ENCODE peak calls at places on chromosomes 11 and 22, in ten cellular contexts. One of them, this sample, is unnamed.

GRCh38 chr22:50167689-50168489 is 2.6 kb upstream of the PANX2 start:
- DNase-seq in tibial nerve: no peak
- DNase-seq in DND-41: no peak
- DNase-seq in gastrocnemius medialis: no peak
- DNase-seq in CD8-positive, alpha-beta T cell: no peak
- DNase-seq in hepatocyte: no peak
- DNase-seq in CD8-positive, alpha-beta memory T cell: no peak
- DNase-seq in HCT116: no peak
- DNase-seq in aorta: peak
- DNase-seq in GM23248: no peak
- DNase-seq in this sample: no peak

GRCh38 chr22:30234786-30235470 is 11.6 kb downstream of the LIF start:
- DNase-seq in tibial nerve: no peak
- DNase-seq in DND-41: no peak
- DNase-seq in gastrocnemius medialis: no peak
- DNase-seq in CD8-positive, alpha-beta T cell: no peak
- DNase-seq in hepatocyte: peak
- DNase-seq in CD8-positive, alpha-beta memory T cell: no peak
- DNase-seq in HCT116: no peak
- DNase-seq in aorta: no peak
- DNase-seq in GM23248: no peak
- DNase-seq in this sample: no peak

GRCh38 chr22:37809672-37810333 is 2.1 kb downstream of the GCAT start:
- DNase-seq in tibial nerve: no peak
- DNase-seq in DND-41: no peak
- DNase-seq in gastrocnemius medialis: no peak
- DNase-seq in CD8-positive, alpha-beta T cell: no peak
- DNase-seq in hepatocyte: no peak
- DNase-seq in CD8-positive, alpha-beta memory T cell: no peak
- DNase-seq in HCT116: no peak
- DNase-seq in aorta: no peak
- DNase-seq in GM23248: no peak
- DNase-seq in this sample: no peak

GRCh38 chr11:693887-694562 is 997 bp downstream of the DEAF1 start:
- DNase-seq in tibial nerve: no peak
- DNase-seq in DND-41: no peak
- DNase-seq in gastrocnemius medialis: no peak
- DNase-seq in CD8-positive, alpha-beta T cell: no peak
- DNase-seq in hepatocyte: no peak
- DNase-seq in CD8-positive, alpha-beta memory T cell: no peak
- DNase-seq in HCT116: no peak
- DNase-seq in aorta: no peak
- DNase-seq in GM23248: no peak
- DNase-seq in this sample: no peak

GRCh38 chr11:122107045-122107444 is 9.0 kb downstream of the BLID start:
- DNase-seq in tibial nerve: no peak
- DNase-seq in DND-41: no peak
- DNase-seq in gastrocnemius medialis: no peak
- DNase-seq in CD8-positive, alpha-beta T cell: no peak
- DNase-seq in hepatocyte: no peak
- DNase-seq in CD8-positive, alpha-beta memory T cell: no peak
- DNase-seq in HCT116: no peak
- DNase-seq in aorta: no peak
- DNase-seq in GM23248: no peak
- DNase-seq in this sample: no peak

GRCh38 chr11:415640-416041 is 842 bp upstream of the SIGIRR start:
- DNase-seq in tibial nerve: no peak
- DNase-seq in DND-41: no peak
- DNase-seq in gastrocnemius medialis: no peak
- DNase-seq in CD8-positive, alpha-beta T cell: peak
- DNase-seq in hepatocyte: no peak
- DNase-seq in CD8-positive, alpha-beta memory T cell: no peak
- DNase-seq in HCT116: no peak
- DNase-seq in aorta: peak
- DNase-seq in GM23248: no peak
- DNase-seq in this sample: no peak

GRCh38 chr11:104968856-104969776 is 742 bp upstream of the CASP4 start:
- DNase-seq in tibial nerve: no peak
- DNase-seq in DND-41: peak
- DNase-seq in gastrocnemius medialis: peak
- DNase-seq in CD8-positive, alpha-beta T cell: no peak
- DNase-seq in hepatocyte: peak
- DNase-seq in CD8-positive, alpha-beta memory T cell: no peak
- DNase-seq in HCT116: no peak
- DNase-seq in aorta: peak
- DNase-seq in GM23248: peak
- DNase-seq in this sample: no peak

GRCh38 chr11:108278546-108278945 is 55.7 kb downstream of the ATM start:
- DNase-seq in tibial nerve: no peak
- DNase-seq in DND-41: no peak
- DNase-seq in gastrocnemius medialis: no peak
- DNase-seq in CD8-positive, alpha-beta T cell: no peak
- DNase-seq in hepatocyte: no peak
- DNase-seq in CD8-positive, alpha-beta memory T cell: no peak
- DNase-seq in HCT116: no peak
- DNase-seq in aorta: no peak
- DNase-seq in GM23248: no peak
- DNase-seq in this sample: no peak

GRCh38 chr11:101583180-101584128 is at the start of gene TRPC6:
- DNase-seq in tibial nerve: no peak
- DNase-seq in DND-41: no peak
- DNase-seq in gastrocnemius medialis: no peak
- DNase-seq in CD8-positive, alpha-beta T cell: no peak
- DNase-seq in hepatocyte: peak
- DNase-seq in CD8-positive, alpha-beta memory T cell: no peak
- DNase-seq in HCT116: no peak
- DNase-seq in aorta: peak
- DNase-seq in GM23248: peak
- DNase-seq in this sample: no peak

GRCh38 chr11:363948-364761 is 5.1 kb upstream of the B4GALNT4 start:
- DNase-seq in tibial nerve: no peak
- DNase-seq in DND-41: peak
- DNase-seq in gastrocnemius medialis: no peak
- DNase-seq in CD8-positive, alpha-beta T cell: peak
- DNase-seq in hepatocyte: peak
- DNase-seq in CD8-positive, alpha-beta memory T cell: peak
- DNase-seq in HCT116: peak
- DNase-seq in aorta: no peak
- DNase-seq in GM23248: peak
- DNase-seq in this sample: no peak

GRCh38 chr11:123773959-123774358 is 19.6 kb upstream of the OR6X1 start:
- DNase-seq in tibial nerve: no peak
- DNase-seq in DND-41: no peak
- DNase-seq in gastrocnemius medialis: no peak
- DNase-seq in CD8-positive, alpha-beta T cell: no peak
- DNase-seq in hepatocyte: no peak
- DNase-seq in CD8-positive, alpha-beta memory T cell: no peak
- DNase-seq in HCT116: no peak
- DNase-seq in aorta: no peak
- DNase-seq in GM23248: no peak
- DNase-seq in this sample: no peak

GRCh38 chr11:12091957-12092558 is 18.3 kb upstream of the MICAL2 start:
- DNase-seq in tibial nerve: no peak
- DNase-seq in DND-41: no peak
- DNase-seq in gastrocnemius medialis: no peak
- DNase-seq in CD8-positive, alpha-beta T cell: no peak
- DNase-seq in hepatocyte: peak
- DNase-seq in CD8-positive, alpha-beta memory T cell: no peak
- DNase-seq in HCT116: no peak
- DNase-seq in aorta: peak
- DNase-seq in GM23248: no peak
- DNase-seq in this sample: no peak

GRCh38 chr11:12090061-12090572 is 20.3 kb upstream of the MICAL2 start:
- DNase-seq in tibial nerve: no peak
- DNase-seq in DND-41: peak
- DNase-seq in gastrocnemius medialis: no peak
- DNase-seq in CD8-positive, alpha-beta T cell: no peak
- DNase-seq in hepatocyte: no peak
- DNase-seq in CD8-positive, alpha-beta memory T cell: no peak
- DNase-seq in HCT116: peak
- DNase-seq in aorta: no peak
- DNase-seq in GM23248: peak
- DNase-seq in this sample: no peak

GRCh38 chr11:12090761-12091261 is 19.6 kb upstream of the MICAL2 start:
- DNase-seq in tibial nerve: no peak
- DNase-seq in DND-41: no peak
- DNase-seq in gastrocnemius medialis: no peak
- DNase-seq in CD8-positive, alpha-beta T cell: no peak
- DNase-seq in hepatocyte: peak
- DNase-seq in CD8-positive, alpha-beta memory T cell: no peak
- DNase-seq in HCT116: peak
- DNase-seq in aorta: no peak
- DNase-seq in GM23248: no peak
- DNase-seq in this sample: no peak

GRCh38 chr11:12094872-12095800 is 15.3 kb upstream of the MICAL2 start:
- DNase-seq in tibial nerve: no peak
- DNase-seq in DND-41: no peak
- DNase-seq in gastrocnemius medialis: no peak
- DNase-seq in CD8-positive, alpha-beta T cell: no peak
- DNase-seq in hepatocyte: no peak
- DNase-seq in CD8-positive, alpha-beta memory T cell: no peak
- DNase-seq in HCT116: no peak
- DNase-seq in aorta: peak
- DNase-seq in GM23248: no peak
- DNase-seq in this sample: no peak

DNA sequence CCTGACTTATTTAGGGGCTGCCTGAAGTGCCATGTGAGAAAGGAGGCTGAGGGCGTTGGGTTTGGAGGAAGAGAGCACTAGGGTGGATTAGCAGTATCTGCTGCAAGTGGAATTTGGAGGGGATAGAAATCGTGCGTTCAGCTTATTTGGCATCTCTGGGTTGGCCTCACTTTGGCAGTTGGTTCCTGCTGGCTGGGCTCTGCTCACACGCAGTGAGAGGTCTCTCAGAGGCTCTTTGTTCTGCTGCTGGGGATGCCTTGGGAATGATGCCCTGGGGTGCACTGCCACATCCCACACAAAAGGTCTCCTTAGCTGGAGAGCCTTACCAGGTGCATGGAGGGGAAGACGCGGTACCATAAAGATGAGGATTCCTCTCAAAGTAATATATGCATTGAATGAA is 17.7 kb upstream of the MICAL2 start:
- DNase-seq in tibial nerve: no peak
- DNase-seq in DND-41: no peak
- DNase-seq in gastrocnemius medialis: no peak
- DNase-seq in CD8-positive, alpha-beta T cell: no peak
- DNase-seq in hepatocyte: no peak
- DNase-seq in CD8-positive, alpha-beta memory T cell: no peak
- DNase-seq in HCT116: no peak
- DNase-seq in aorta: peak
- DNase-seq in GM23248: no peak
- DNase-seq in this sample: no peak
- H3K27ac ChIP-seq in tibial nerve: no peak
- H3K27ac ChIP-seq in DND-41: no peak
- H3K27ac ChIP-seq in gastrocnemius medialis: no peak
- H3K27ac ChIP-seq in CD8-positive, alpha-beta T cell: no peak
- H3K27ac ChIP-seq in hepatocyte: peak
- H3K27ac ChIP-seq in CD8-positive, alpha-beta memory T cell: no peak
- H3K27ac ChIP-seq in HCT116: no peak
- H3K27ac ChIP-seq in aorta: peak
- H3K27ac ChIP-seq in GM23248: no peak
- H3K27ac ChIP-seq in this sample: no peak

GRCh38 chr22:38850399-38850798 is 6.6 kb upstream of the NPTXR start:
- DNase-seq in tibial nerve: no peak
- DNase-seq in DND-41: no peak
- DNase-seq in gastrocnemius medialis: no peak
- DNase-seq in CD8-positive, alpha-beta T cell: no peak
- DNase-seq in hepatocyte: no peak
- DNase-seq in CD8-positive, alpha-beta memory T cell: no peak
- DNase-seq in HCT116: no peak
- DNase-seq in aorta: no peak
- DNase-seq in GM23248: no peak
- DNase-seq in this sample: no peak
- H3K27ac ChIP-seq in tibial nerve: no peak
- H3K27ac ChIP-seq in DND-41: no peak
- H3K27ac ChIP-seq in gastrocnemius medialis: no peak
- H3K27ac ChIP-seq in CD8-positive, alpha-beta T cell: no peak
- H3K27ac ChIP-seq in hepatocyte: no peak
- H3K27ac ChIP-seq in CD8-positive, alpha-beta memory T cell: no peak
- H3K27ac ChIP-seq in HCT116: no peak
- H3K27ac ChIP-seq in aorta: no peak
- H3K27ac ChIP-seq in GM23248: no peak
- H3K27ac ChIP-seq in this sample: no peak

GRCh38 chr11:43920598-43921419 is 21.6 kb upstream of the C11orf96 start:
- DNase-seq in tibial nerve: peak
- DNase-seq in DND-41: no peak
- DNase-seq in gastrocnemius medialis: peak
- DNase-seq in CD8-positive, alpha-beta T cell: peak
- DNase-seq in hepatocyte: peak
- DNase-seq in CD8-positive, alpha-beta memory T cell: no peak
- DNase-seq in HCT116: peak
- DNase-seq in aorta: peak
- DNase-seq in GM23248: peak
- DNase-seq in this sample: no peak

GRCh38 chr11:43923327-43924111 is 18.9 kb upstream of the C11orf96 start:
- DNase-seq in tibial nerve: peak
- DNase-seq in DND-41: no peak
- DNase-seq in gastrocnemius medialis: peak
- DNase-seq in CD8-positive, alpha-beta T cell: peak
- DNase-seq in hepatocyte: peak
- DNase-seq in CD8-positive, alpha-beta memory T cell: no peak
- DNase-seq in HCT116: no peak
- DNase-seq in aorta: peak
- DNase-seq in GM23248: peak
- DNase-seq in this sample: no peak

GRCh38 chr11:43922974-43923326 is 19.5 kb upstream of the C11orf96 start:
- DNase-seq in tibial nerve: no peak
- DNase-seq in DND-41: no peak
- DNase-seq in gastrocnemius medialis: no peak
- DNase-seq in CD8-positive, alpha-beta T cell: no peak
- DNase-seq in hepatocyte: no peak
- DNase-seq in CD8-positive, alpha-beta memory T cell: no peak
- DNase-seq in HCT116: no peak
- DNase-seq in aorta: no peak
- DNase-seq in GM23248: no peak
- DNase-seq in this sample: no peak

GRCh38 chr11:43921561-43922294 is 20.7 kb upstream of the C11orf96 start:
- DNase-seq in tibial nerve: no peak
- DNase-seq in DND-41: no peak
- DNase-seq in gastrocnemius medialis: no peak
- DNase-seq in CD8-positive, alpha-beta T cell: peak
- DNase-seq in hepatocyte: no peak
- DNase-seq in CD8-positive, alpha-beta memory T cell: no peak
- DNase-seq in HCT116: no peak
- DNase-seq in aorta: no peak
- DNase-seq in GM23248: no peak
- DNase-seq in this sample: no peak

GRCh38 chr11:43922295-43922648 is 20.2 kb upstream of the C11orf96 start:
- DNase-seq in tibial nerve: no peak
- DNase-seq in DND-41: no peak
- DNase-seq in gastrocnemius medialis: no peak
- DNase-seq in CD8-positive, alpha-beta T cell: peak
- DNase-seq in hepatocyte: no peak
- DNase-seq in CD8-positive, alpha-beta memory T cell: no peak
- DNase-seq in HCT116: no peak
- DNase-seq in aorta: no peak
- DNase-seq in GM23248: no peak
- DNase-seq in this sample: no peak
- H3K27ac ChIP-seq in tibial nerve: peak
- H3K27ac ChIP-seq in DND-41: no peak
- H3K27ac ChIP-seq in gastrocnemius medialis: peak
- H3K27ac ChIP-seq in CD8-positive, alpha-beta T cell: no peak
- H3K27ac ChIP-seq in hepatocyte: peak
- H3K27ac ChIP-seq in CD8-positive, alpha-beta memory T cell: no peak
- H3K27ac ChIP-seq in HCT116: no peak
- H3K27ac ChIP-seq in aorta: peak
- H3K27ac ChIP-seq in GM23248: no peak
- H3K27ac ChIP-seq in this sample: no peak

GRCh38 chr11:116786966-116787365 is 857 bp downstream of the ZPR1 start:
- DNase-seq in tibial nerve: no peak
- DNase-seq in DND-41: no peak
- DNase-seq in gastrocnemius medialis: no peak
- DNase-seq in CD8-positive, alpha-beta T cell: no peak
- DNase-seq in hepatocyte: no peak
- DNase-seq in CD8-positive, alpha-beta memory T cell: no peak
- DNase-seq in HCT116: no peak
- DNase-seq in aorta: no peak
- DNase-seq in GM23248: no peak
- DNase-seq in this sample: no peak
- H3K27ac ChIP-seq in tibial nerve: peak
- H3K27ac ChIP-seq in DND-41: peak
- H3K27ac ChIP-seq in gastrocnemius medialis: peak
- H3K27ac ChIP-seq in CD8-positive, alpha-beta T cell: peak
- H3K27ac ChIP-seq in hepatocyte: peak
- H3K27ac ChIP-seq in CD8-positive, alpha-beta memory T cell: peak
- H3K27ac ChIP-seq in HCT116: no peak
- H3K27ac ChIP-seq in aorta: no peak
- H3K27ac ChIP-seq in GM23248: peak
- H3K27ac ChIP-seq in this sample: no peak

This sample was measured in substantia nigra.